ENCODE peak calls at places on chromosomes 3 and 15, in ten cellular contexts. R, N, X, D, T, S, F, M, I and G are unnamed samples. For H3K9me3 and H3K4me1, the result is how much of the 10 kb centered on the place peaks cover.

GRCh38 chr3:159775372-159775961 is 213.2 kb upstream of the IL12A start:
- DNase-seq in D (peak), X (peak), N (no peak), I (peak), S (no peak), R (peak), F (peak), M (no peak), T (peak), G (peak)

GRCh38 chr15:58174709-58175108 is 36.5 kb downstream of the AQP9 start:
- DNase-seq in D (no peak), S (no peak), F (no peak), T (no peak), N (no peak), R (no peak), X (no peak), I (no peak), M (no peak), G (no peak)

GRCh38 chr3:58052373-58053273 is 44.4 kb downstream of the FLNB start:
- DNase-seq in R (no peak), X (no peak), D (peak), F (peak), I (peak), T (peak), S (peak), M (no peak), N (no peak), G (peak)

GRCh38 chr15:40941528-40942336 is 11.5 kb upstream of the CHAC1 start:
- DNase-seq in S (peak), D (peak), X (peak), F (peak), I (peak), R (peak), N (no peak), T (peak), M (peak), G (peak)

GRCh38 chr3:5349343-5349742 is 161.8 kb downstream of the EDEM1 start:
- DNase-seq in D (no peak), N (no peak), M (no peak), X (no peak), S (peak), I (peak), T (no peak), R (no peak), F (no peak), G (no peak)

GRCh38 chr15:56988219-56988618 is 69.8 kb downstream of the TCF12 start:
- DNase-seq in T (no peak), S (no peak), I (no peak), X (no peak), N (no peak), R (no peak), D (no peak), M (no peak), F (no peak), G (no peak)

GRCh38 chr3:68705695-68706429 is 226.5 kb downstream of the TAFA4 start:
- DNase-seq in M (peak), I (no peak), T (no peak), R (no peak), F (peak), S (no peak), D (peak), N (no peak), X (no peak), G (peak)

GRCh38 chr3:29686889-29687592 is 406.2 kb downstream of the RBMS3 start:
- DNase-seq in S (no peak), N (peak), T (no peak), M (no peak), I (peak), F (no peak), X (no peak), D (no peak), R (no peak), G (no peak)

GRCh38 chr15:57406040-57406772 is 29.9 kb downstream of the CGNL1 start:
- DNase-seq in I (no peak), T (no peak), R (no peak), M (no peak), S (no peak), F (no peak), N (no peak), X (no peak), D (no peak), G (no peak)

GRCh38 chr3:57809609-57809968 is 53.5 kb downstream of the SLMAP start:
- DNase-seq in D (no peak), M (peak), T (no peak), F (no peak), R (no peak), N (no peak), S (no peak), I (no peak), X (no peak), G (no peak)

DNA sequence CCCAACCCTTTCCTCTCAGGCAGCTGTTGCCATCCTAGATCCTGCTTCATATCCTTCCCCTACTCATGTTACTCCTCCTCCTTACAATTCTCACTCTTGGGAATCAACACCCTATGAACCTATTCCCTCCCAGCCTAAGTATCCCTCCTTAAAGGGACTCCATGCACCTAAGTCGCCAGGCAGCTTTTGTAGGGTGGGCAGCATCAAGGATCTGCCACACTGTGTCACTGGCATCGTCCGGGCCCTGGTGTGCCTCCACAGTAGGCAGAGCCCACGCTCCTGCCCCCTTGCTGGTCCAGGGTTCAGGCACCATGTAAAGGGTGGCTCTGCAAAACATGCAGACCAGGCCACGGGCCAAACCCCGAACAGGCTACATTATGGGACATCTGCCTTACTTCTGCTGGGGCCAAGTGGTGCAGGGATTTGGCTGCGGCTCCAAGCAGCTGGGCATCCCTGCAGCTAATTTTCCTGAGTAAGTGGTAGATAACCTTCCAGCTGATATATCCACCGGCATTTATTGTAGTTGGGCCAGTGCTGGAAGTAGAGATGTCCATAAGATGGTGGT is 53.4 kb downstream of the GSK3B start:
- DNase-seq in S (no peak), F (no peak), I (no peak), X (no peak), M (no peak), N (no peak), R (peak), D (no peak), T (no peak), G (peak)
- H3K9me3 ChIP-seq in S (under half), F (under half), I (under half), X (under half), M (under half), N (under half), R (under half), D (half or more), T (under half), G (under half)

DNA sequence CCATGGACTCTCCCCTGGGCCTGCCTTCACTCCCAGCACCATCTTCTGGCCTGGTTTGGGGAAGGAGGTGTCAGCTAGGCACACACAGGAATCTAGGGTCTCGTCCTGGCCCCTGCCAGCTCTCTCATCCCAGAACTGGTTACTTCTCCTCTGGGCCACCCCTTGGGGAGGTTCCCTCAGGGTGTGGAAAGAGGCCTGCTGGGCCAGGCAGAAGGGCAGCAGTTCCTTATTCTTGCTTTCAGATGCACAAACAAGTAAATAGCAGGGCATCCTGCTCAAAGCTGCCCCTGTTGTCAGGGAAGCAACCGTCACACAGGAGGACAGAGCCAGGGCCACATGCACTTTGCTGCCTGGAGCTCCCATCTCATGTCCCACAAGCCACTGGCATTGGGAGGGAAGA is 108.7 kb upstream of the HACD2 start:
- DNase-seq in R (no peak), T (no peak), I (no peak), X (no peak), S (no peak), F (no peak), D (no peak), N (no peak), M (no peak), G (no peak)
- H3K4me1 ChIP-seq in R (under half), T (half or more), I (under half), X (under half), S (under half), F (under half), D (under half), N (under half), M (under half), G (under half)

DNA sequence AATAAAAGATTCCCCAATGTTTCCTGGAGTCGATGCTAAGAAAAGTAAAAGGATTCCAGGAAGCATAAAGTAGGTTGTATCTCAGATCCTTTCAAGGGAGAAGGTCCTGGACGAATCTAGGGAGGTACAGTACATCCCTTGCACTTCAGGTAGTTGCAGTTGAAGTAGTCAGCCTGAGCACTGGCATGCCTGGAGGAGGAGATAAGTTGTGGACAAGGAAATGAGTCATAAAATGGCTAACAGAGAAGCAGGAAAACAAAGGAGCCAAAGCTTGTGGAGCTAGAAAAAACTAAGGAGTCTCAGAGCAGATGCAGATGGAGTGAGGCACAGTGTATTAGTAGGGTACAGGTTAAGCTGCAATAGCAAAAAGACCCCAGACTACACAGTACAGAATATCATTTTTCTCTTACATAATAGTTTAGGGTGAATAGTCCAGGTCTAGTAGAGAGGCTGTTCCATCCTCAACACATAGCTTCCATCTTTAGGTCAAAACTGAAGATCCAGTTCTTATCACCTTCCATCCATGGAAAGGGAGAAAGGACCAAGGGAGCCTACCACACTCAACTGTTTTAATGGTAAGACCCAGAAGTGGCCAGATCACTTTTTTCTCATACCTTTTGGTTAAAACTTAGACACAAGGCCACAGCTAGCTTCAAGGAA is 41.3 kb downstream of the COL6A5 start:
- DNase-seq in R (no peak), D (no peak), N (no peak), T (no peak), M (no peak), X (no peak), I (peak), S (no peak), F (no peak), G (no peak)
- H3K9me3 ChIP-seq in R (under half), D (under half), N (under half), T (under half), M (under half), X (under half), I (under half), S (under half), F (under half), G (under half)

GRCh38 chr15:60395276-60396011 is 2.3 kb downstream of the ANXA2 start:
- DNase-seq in T (no peak), I (peak), N (no peak), R (no peak), D (no peak), X (no peak), M (no peak), F (no peak), S (no peak), G (no peak)

GRCh38 chr15:60397772-60398445 is at the start of gene ANXA2:
- DNase-seq in N (no peak), X (no peak), I (peak), S (peak), R (peak), M (peak), F (peak), T (peak), D (peak), G (peak)

GRCh38 chr15:60396560-60396963 is 1.2 kb downstream of the ANXA2 start:
- DNase-seq in R (no peak), X (no peak), F (no peak), N (no peak), S (peak), D (no peak), M (no peak), T (no peak), I (peak), G (no peak)

GRCh38 chr15:60396964-60397771 is 618 bp downstream of the ANXA2 start:
- DNase-seq in T (peak), D (peak), X (no peak), R (peak), M (peak), N (peak), S (peak), F (peak), I (peak), G (peak)

DNA sequence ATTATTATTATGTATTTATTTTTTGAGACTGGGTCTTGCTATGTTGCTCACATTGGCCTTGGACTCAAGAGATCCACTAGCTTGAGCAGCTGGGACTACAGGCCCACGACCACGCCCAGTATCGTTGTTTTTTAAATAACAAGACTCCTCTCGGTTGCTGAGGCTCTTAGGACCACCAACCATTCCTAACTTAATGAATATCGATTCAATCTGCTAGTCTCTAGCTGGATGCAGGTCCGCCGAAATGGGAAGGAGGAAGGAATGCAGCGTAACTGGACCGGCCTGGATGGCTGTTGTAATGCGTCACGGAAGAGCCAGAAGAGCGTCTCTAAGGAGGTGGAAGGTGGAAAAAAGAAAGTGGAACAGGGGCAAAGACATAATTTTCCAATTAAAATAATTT is 1.7 kb downstream of the ANXA2 start:
- DNase-seq in T (no peak), D (no peak), N (no peak), R (no peak), I (peak), M (no peak), F (no peak), S (peak), X (no peak), G (no peak)
- H3K4me1 ChIP-seq in T (half or more), D (half or more), N (under half), R (under half), I (half or more), M (under half), F (under half), S (half or more), X (under half), G (under half)

GRCh38 chr15:26679927-26680326 is 92.9 kb downstream of the GABRB3 start:
- DNase-seq in X (no peak), S (no peak), M (no peak), I (no peak), F (no peak), T (no peak), D (no peak), N (no peak), R (no peak), G (no peak)

GRCh38 chr15:26670116-26670515 is 102.8 kb downstream of the GABRB3 start:
- DNase-seq in I (no peak), R (no peak), D (no peak), N (no peak), F (no peak), S (no peak), X (no peak), T (no peak), M (no peak), G (no peak)

GRCh38 chr15:26676115-26676514 is 96.8 kb downstream of the GABRB3 start:
- DNase-seq in M (no peak), D (no peak), I (no peak), X (no peak), F (no peak), R (no peak), N (no peak), S (no peak), T (no peak), G (no peak)

DNA sequence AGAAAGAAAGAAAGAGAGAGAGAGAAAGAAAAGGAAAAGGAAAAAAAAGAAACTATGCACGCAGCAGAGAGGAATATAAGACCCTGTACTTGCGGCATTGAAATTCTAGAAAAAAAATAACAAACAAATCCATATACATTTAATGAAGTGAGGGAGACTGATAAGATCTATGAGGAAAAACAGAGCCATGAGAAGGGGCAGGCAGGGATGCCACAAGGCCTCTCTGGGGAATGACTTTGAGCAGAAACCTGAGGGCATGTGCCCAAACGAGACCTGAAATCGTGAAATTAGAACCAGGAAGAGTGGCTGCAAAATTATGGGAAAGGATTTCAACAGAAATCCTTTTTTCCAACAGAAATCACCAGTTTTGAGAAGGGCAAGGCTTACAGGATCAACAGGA is 98.4 kb downstream of the GABRB3 start:
- DNase-seq in M (no peak), F (no peak), T (no peak), X (no peak), S (no peak), N (no peak), D (no peak), R (no peak), I (no peak), G (peak)
- H3K9me3 ChIP-seq in M (under half), F (under half), T (under half), X (under half), S (under half), N (under half), D (under half), R (under half), I (under half), G (under half)

GRCh38 chr15:65412556-65412955 is 10.2 kb downstream of the IGDCC4 start:
- DNase-seq in M (no peak), S (no peak), I (no peak), X (no peak), F (no peak), T (no peak), R (no peak), N (no peak), D (no peak), G (no peak)
- H3K4me1 ChIP-seq in M (under half), S (half or more), I (under half), X (half or more), F (under half), T (under half), R (under half), N (under half), D (under half), G (under half)

GRCh38 chr3:183815565-183815943 is 9.8 kb downstream of the MAP6D1 start:
- DNase-seq in I (no peak), D (no peak), N (no peak), M (no peak), R (no peak), T (no peak), X (no peak), S (no peak), F (no peak), G (no peak)
- H3K9me3 ChIP-seq in I (under half), D (under half), N (under half), M (under half), R (under half), T (under half), X (under half), S (under half), F (under half), G (under half)

GRCh38 chr15:90001683-90002427 is 731 bp downstream of the ZNF710 start:
- DNase-seq in N (no peak), T (peak), M (peak), X (peak), D (peak), I (peak), F (peak), S (peak), R (peak), G (peak)
- H3K4me1 ChIP-seq in N (under half), T (half or more), M (under half), X (under half), D (under half), I (half or more), F (under half), S (half or more), R (under half), G (under half)

GRCh38 chr15:52790941-52791751 is 1.0 kb upstream of the ONECUT1 start:
- DNase-seq in T (no peak), F (no peak), D (no peak), I (no peak), R (peak), N (no peak), M (peak), X (peak), S (no peak), G (no peak)
- H3K9me3 ChIP-seq in T (under half), F (under half), D (under half), I (under half), R (under half), N (under half), M (under half), X (under half), S (under half), G (under half)